ENCODE peak calls at places on chromosomes 11 and 22, in nine cellular contexts. L is neural progenitor cell; R is IMR-90; G is heart left ventricle; T is CD4-positive, alpha-beta T cell; P is body of pancreas; Y is HCT116; V is PC-3; D is testis. O is an unnamed sample.

GRCh38 chr11:123145220-123145619 is 49.8 kb downstream of the CLMP start:
- DNase-seq in L (no peak), R (peak), G (no peak), T (no peak), P (peak), Y (peak), V (peak), D (no peak), O (peak)

GRCh38 chr11:313787-314547 is at the start of gene IFITM1:
- DNase-seq in L (peak), R (peak), G (peak), T (peak), P (no peak), Y (no peak), V (peak), D (peak), O (no peak)

GRCh38 chr22:31177420-31178162 is 17.6 kb downstream of the RNF185 start:
- DNase-seq in L (no peak), R (peak), G (no peak), T (no peak), P (no peak), Y (no peak), V (peak), D (no peak), O (peak)

GRCh38 chr22:50611341-50612060 is 10.9 kb downstream of the MAPK8IP2 start:
- DNase-seq in L (no peak), R (no peak), G (no peak), T (no peak), P (no peak), Y (no peak), V (no peak), D (no peak), O (no peak)

GRCh38 chr11:76653674-76654309 is 16.8 kb downstream of the LRRC32 start:
- DNase-seq in L (no peak), R (peak), G (no peak), T (no peak), P (no peak), Y (no peak), V (no peak), D (peak), O (no peak)

GRCh38 chr22:43299736-43300135 is 43.4 kb downstream of the SCUBE1 start:
- DNase-seq in L (no peak), R (no peak), G (no peak), T (no peak), P (no peak), Y (no peak), V (no peak), D (no peak), O (no peak)

GRCh38 chr11:20008870-20009644 is 151.2 kb downstream of the DBX1 start:
- DNase-seq in L (no peak), R (no peak), G (no peak), T (no peak), P (no peak), Y (no peak), V (no peak), D (no peak), O (no peak)

GRCh38 chr22:47940211-47940610 is 1177.8 kb downstream of the TBC1D22A start:
- DNase-seq in L (no peak), R (no peak), G (no peak), T (no peak), P (no peak), Y (no peak), V (no peak), D (no peak), O (no peak)

GRCh38 chr11:35106595-35106994 is 32.4 kb upstream of the CD44 start:
- DNase-seq in L (no peak), R (no peak), G (no peak), T (no peak), P (no peak), Y (no peak), V (no peak), D (no peak), O (no peak)

GRCh38 chr11:86996953-86997570 is 40.7 kb upstream of the TMEM135 start:
- DNase-seq in L (no peak), R (no peak), G (no peak), T (no peak), P (no peak), Y (no peak), V (no peak), D (no peak), O (no peak)

GRCh38 chr11:128324051-128324481 is 263.3 kb downstream of the ETS1 start:
- DNase-seq in L (no peak), R (no peak), G (no peak), T (no peak), P (no peak), Y (no peak), V (no peak), D (no peak), O (no peak)

GRCh38 chr22:44620129-44620840 is 81.7 kb upstream of the PRR5 start:
- DNase-seq in L (peak), R (peak), G (peak), T (peak), P (peak), Y (no peak), V (peak), D (peak), O (peak)

GRCh38 chr22:30422481-30423295 is 2.9 kb upstream of the MTFP1 start:
- DNase-seq in L (peak), R (peak), G (peak), T (no peak), P (peak), Y (peak), V (peak), D (peak), O (peak)

GRCh38 chr11:46554205-46555162 is 39.3 kb downstream of the AMBRA1 start:
- DNase-seq in L (peak), R (peak), G (no peak), T (no peak), P (no peak), Y (peak), V (peak), D (no peak), O (peak)

GRCh38 chr11:122863704-122864326 is 18.7 kb upstream of the JHY start:
- DNase-seq in L (peak), R (peak), G (no peak), T (peak), P (peak), Y (peak), V (peak), D (peak), O (peak)

GRCh38 chr11:100932474-100933100 is 197.0 kb downstream of the PGR start:
- DNase-seq in L (peak), R (peak), G (no peak), T (no peak), P (no peak), Y (peak), V (peak), D (no peak), O (no peak)

GRCh38 chr22:23263651-23264555 is 83.6 kb downstream of the BCR start:
- DNase-seq in L (no peak), R (no peak), G (no peak), T (no peak), P (no peak), Y (no peak), V (no peak), D (no peak), O (no peak)

GRCh38 chr11:126175261-126175885 is 36.1 kb downstream of the RPUSD4 start:
- DNase-seq in L (no peak), R (no peak), G (no peak), T (no peak), P (no peak), Y (no peak), V (no peak), D (peak), O (no peak)

GRCh38 chr11:1472180-1473005 is 14.2 kb downstream of the MOB2 start:
- DNase-seq in L (no peak), R (no peak), G (peak), T (no peak), P (peak), Y (no peak), V (no peak), D (no peak), O (no peak)

GRCh38 chr22:29316429-29316828 is 932 bp upstream of the RASL10A start:
- DNase-seq in L (no peak), R (no peak), G (peak), T (no peak), P (no peak), Y (no peak), V (no peak), D (no peak), O (no peak)

GRCh38 chr22:29315286-29316195 is at the start of gene RASL10A:
- DNase-seq in L (peak), R (no peak), G (peak), T (no peak), P (no peak), Y (no peak), V (no peak), D (no peak), O (no peak)

GRCh38 chr22:29325356-29325755 is 9.9 kb upstream of the RASL10A start:
- DNase-seq in L (no peak), R (no peak), G (no peak), T (no peak), P (no peak), Y (no peak), V (no peak), D (no peak), O (no peak)

GRCh38 chr22:29319072-29319471 is 3.6 kb upstream of the RASL10A start:
- DNase-seq in L (no peak), R (no peak), G (no peak), T (no peak), P (no peak), Y (no peak), V (no peak), D (no peak), O (no peak)

DNA sequence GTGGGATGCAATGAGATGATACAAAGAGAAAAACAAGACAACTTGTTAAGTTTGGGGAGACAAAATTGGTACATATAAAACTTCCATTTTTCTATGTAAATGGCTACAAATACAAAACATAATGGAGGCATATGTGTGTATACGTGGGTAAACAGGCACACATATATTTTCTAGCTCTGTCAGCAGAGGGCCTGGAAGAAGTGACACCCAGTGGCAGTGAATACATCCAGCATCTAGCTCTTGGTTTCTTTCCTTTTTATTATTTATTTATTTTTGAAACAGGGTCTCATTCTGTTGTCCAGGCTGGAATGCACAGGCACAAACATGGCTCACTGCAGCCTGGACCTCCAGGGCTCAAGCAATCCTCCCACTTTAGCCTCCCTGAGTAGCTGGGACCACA is 5.0 kb upstream of the RASL10A start:
- DNase-seq in L (no peak), R (no peak), G (no peak), T (no peak), P (no peak), Y (no peak), V (no peak), D (no peak), O (no peak)
- TF ChIP-seq CTCF in L (no peak), R (peak), G (no peak), T (no peak), P (no peak), Y (peak), V (peak), D (no peak), O (peak)

GRCh38 chr11:77723024-77723423 is 85.4 kb upstream of the CLNS1A start:
- DNase-seq in L (no peak), R (no peak), G (no peak), T (no peak), P (no peak), Y (no peak), V (no peak), D (no peak), O (no peak)
- H3K27ac ChIP-seq in L (no peak), R (no peak), G (no peak), T (no peak), P (no peak), Y (no peak), V (no peak), D (no peak), O (no peak)

GRCh38 chr11:17762309-17762974 is 27.9 kb downstream of the KCNC1 start:
- DNase-seq in L (no peak), R (no peak), G (peak), T (no peak), P (no peak), Y (peak), V (peak), D (no peak), O (no peak)

GRCh38 chr11:17764446-17765218 is 30.1 kb downstream of the KCNC1 start:
- DNase-seq in L (peak), R (no peak), G (peak), T (no peak), P (no peak), Y (no peak), V (no peak), D (no peak), O (no peak)

GRCh38 chr11:17763244-17763643 is 28.7 kb downstream of the KCNC1 start:
- DNase-seq in L (no peak), R (no peak), G (peak), T (no peak), P (no peak), Y (no peak), V (no peak), D (no peak), O (no peak)

GRCh38 chr11:17763703-17764102 is 29.1 kb downstream of the KCNC1 start:
- DNase-seq in L (no peak), R (no peak), G (no peak), T (no peak), P (no peak), Y (no peak), V (no peak), D (no peak), O (no peak)

GRCh38 chr11:17760102-17761029 is 25.8 kb downstream of the KCNC1 start:
- DNase-seq in L (peak), R (peak), G (peak), T (no peak), P (peak), Y (peak), V (peak), D (peak), O (peak)
- TF ChIP-seq CTCF in L (peak), R (peak), G (peak), T (no peak), P (peak), Y (peak), V (peak), D (peak), O (peak)

DNA sequence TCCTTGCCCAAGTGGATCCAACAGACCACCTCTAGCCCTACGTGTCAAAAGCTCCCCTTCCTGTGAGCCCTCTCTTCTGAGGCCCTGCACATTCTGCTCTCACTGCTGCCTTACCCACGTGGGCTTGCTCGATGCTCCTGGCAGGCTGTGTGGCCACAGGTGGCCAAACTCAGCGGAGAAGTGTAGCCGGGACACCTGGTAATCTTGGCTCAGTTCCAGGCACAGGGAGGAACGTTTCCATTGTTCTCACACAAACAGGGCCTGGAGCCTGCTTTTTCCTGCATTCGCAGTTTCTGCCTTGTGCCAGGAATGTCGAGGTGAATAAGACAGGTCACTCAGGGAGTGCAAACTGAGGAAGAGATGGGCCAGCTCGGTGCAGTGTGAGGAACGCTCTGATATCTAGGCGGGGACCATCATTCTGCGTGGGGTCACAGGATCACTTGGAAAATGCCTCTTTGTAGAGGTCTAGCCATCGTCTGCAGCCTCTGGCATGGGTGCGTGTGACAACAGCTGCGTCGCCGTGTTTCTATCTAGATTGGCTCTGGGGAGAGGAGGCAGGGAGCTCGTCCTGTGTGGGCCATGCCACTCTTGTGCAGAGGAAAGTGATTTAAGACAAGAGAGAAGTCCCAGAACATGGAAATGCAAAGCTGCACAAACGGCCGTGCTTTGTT is 127.6 kb upstream of the PARVA start:
- DNase-seq in L (no peak), R (no peak), G (no peak), T (no peak), P (peak), Y (no peak), V (no peak), D (peak), O (no peak)
- H3K27ac ChIP-seq in L (no peak), R (no peak), G (no peak), T (no peak), P (peak), Y (no peak), V (peak), D (peak), O (no peak)

GRCh38 chr11:114193730-114194674 is 102.2 kb upstream of the NNMT start:
- DNase-seq in L (no peak), R (no peak), G (no peak), T (no peak), P (no peak), Y (no peak), V (no peak), D (no peak), O (no peak)

GRCh38 chr11:114195981-114196731 is 100.0 kb upstream of the NNMT start:
- DNase-seq in L (no peak), R (no peak), G (no peak), T (no peak), P (peak), Y (no peak), V (peak), D (no peak), O (no peak)

GRCh38 chr11:114190630-114191029 is 105.6 kb upstream of the NNMT start:
- DNase-seq in L (no peak), R (no peak), G (no peak), T (no peak), P (no peak), Y (no peak), V (no peak), D (no peak), O (no peak)

GRCh38 chr11:114191893-114192292 is 104.3 kb upstream of the NNMT start:
- DNase-seq in L (no peak), R (no peak), G (no peak), T (no peak), P (no peak), Y (no peak), V (no peak), D (no peak), O (no peak)

GRCh38 chr11:114192841-114193389 is 103.3 kb upstream of the NNMT start:
- DNase-seq in L (peak), R (no peak), G (no peak), T (no peak), P (no peak), Y (no peak), V (no peak), D (no peak), O (no peak)
- TF ChIP-seq CTCF in L (peak), R (no peak), G (no peak), T (no peak), P (no peak), Y (no peak), V (no peak), D (no peak), O (peak)

GRCh38 chr22:19430890-19431541 is 517 bp downstream of the HIRA start:
- DNase-seq in L (peak), R (peak), G (peak), T (no peak), P (peak), Y (no peak), V (peak), D (peak), O (no peak)
- H3K27ac ChIP-seq in L (peak), R (peak), G (peak), T (peak), P (peak), Y (peak), V (peak), D (peak), O (peak)

GRCh38 chr11:65077466-65077865 is 6.4 kb downstream of the CDCA5 start:
- DNase-seq in L (no peak), R (peak), G (no peak), T (no peak), P (no peak), Y (no peak), V (peak), D (no peak), O (no peak)

GRCh38 chr11:65071907-65072630 is 11.8 kb downstream of the CDCA5 start:
- DNase-seq in L (no peak), R (no peak), G (no peak), T (no peak), P (no peak), Y (no peak), V (no peak), D (no peak), O (no peak)

GRCh38 chr11:65069217-65069616 is 10.9 kb upstream of the NAALADL1 start:
- DNase-seq in L (no peak), R (peak), G (no peak), T (no peak), P (no peak), Y (no peak), V (no peak), D (no peak), O (no peak)

GRCh38 chr11:65067446-65067845 is 9.1 kb upstream of the NAALADL1 start:
- DNase-seq in L (no peak), R (no peak), G (no peak), T (no peak), P (no peak), Y (no peak), V (no peak), D (no peak), O (no peak)

DNA sequence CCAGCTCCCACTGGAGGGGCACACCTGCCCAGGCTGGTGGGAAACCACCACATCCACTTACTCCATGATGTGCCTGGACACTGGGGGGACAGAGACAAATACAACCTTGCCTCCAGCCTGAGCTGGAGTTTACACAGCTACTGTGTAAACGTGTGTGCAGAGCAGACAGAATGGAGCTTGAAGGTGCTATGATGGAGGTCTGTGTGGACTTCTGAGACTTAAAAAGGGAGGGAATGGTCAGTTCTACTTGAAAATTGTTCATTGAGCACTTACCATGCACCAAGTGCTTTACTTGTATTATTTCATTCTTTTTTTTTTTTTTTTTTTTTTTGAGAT is 11.2 kb downstream of the CDCA5 start:
- DNase-seq in L (no peak), R (no peak), G (no peak), T (no peak), P (no peak), Y (no peak), V (no peak), D (no peak), O (no peak)
- TF ChIP-seq CTCF in L (no peak), R (no peak), G (no peak), T (no peak), P (no peak), Y (no peak), V (no peak), D (no peak), O (no peak)

GRCh38 chr11:118643142-118643994 is 36.0 kb downstream of the PHLDB1 start:
- DNase-seq in L (no peak), R (no peak), G (peak), T (no peak), P (peak), Y (no peak), V (no peak), D (no peak), O (no peak)
- H3K27ac ChIP-seq in L (no peak), R (no peak), G (no peak), T (no peak), P (peak), Y (no peak), V (no peak), D (no peak), O (no peak)

DNA sequence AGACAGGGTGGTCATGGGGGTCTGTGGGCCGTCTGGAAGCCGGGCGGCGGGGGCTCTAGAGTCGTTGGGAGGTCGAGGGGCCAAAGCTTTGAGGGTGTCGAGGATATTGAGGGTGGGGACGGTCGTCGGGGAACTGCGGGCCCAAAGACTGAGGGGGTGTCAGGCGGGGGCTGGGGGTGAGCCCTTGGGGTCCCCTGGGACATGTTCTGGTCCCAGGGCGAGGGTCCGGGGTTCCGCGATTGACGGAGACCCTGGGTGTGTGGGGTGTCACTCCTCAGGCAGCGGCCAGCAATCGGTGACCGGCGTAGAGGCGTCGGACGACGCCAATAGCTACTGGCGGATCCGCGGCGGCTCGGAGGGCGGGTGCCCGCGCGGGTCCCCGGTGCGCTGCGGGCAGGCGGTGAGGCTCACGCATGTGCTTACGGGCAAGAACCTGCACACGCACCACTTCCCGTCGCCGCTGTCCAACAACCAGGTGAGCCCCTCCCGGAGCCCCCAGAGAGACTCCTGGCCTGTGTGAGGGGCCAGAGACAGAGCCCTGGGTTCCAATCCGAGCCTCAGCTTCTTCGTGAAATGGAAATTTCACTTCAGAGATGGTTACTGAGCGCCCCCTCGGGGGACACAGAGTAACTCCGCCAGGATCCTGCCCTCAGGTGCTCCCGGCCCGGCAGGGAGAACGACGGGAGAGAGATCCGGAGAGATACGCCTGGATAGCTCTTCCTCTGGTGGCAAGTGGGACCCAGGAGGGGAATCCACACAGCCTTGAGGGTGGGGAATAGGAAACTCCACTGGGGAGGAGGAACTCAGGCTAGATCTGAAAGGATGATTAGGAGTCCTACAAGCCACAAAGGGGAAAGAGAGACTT is 714 bp downstream of the SDF2L1 start:
- DNase-seq in L (peak), R (peak), G (peak), T (peak), P (peak), Y (no peak), V (peak), D (no peak), O (peak)
- TF ChIP-seq CTCF in L (peak), R (peak), G (peak), T (peak), P (peak), Y (peak), V (peak), D (peak), O (peak)